ENCODE peak calls at places on chromosomes 7 and 10, in eight cellular contexts. One of them, this sample, is unnamed.

GRCh38 chr7:103048833-103049232 is 25.8 kb downstream of the FBXL13 start:
- DNase-seq in endothelial cell: no peak
- DNase-seq in fibroblast of lung: peak; percentile 34
- DNase-seq in GM23338: peak; percentile 79
- DNase-seq in NB4: peak; percentile 42
- DNase-seq in stimulated activated naive CD4-positive, alpha-beta T cell: no peak
- DNase-seq in Calu3: no peak
- DNase-seq in hypothalamus: no peak
- DNase-seq in this sample: no peak

GRCh38 chr10:66321746-66322145 is 604.1 kb upstream of the LRRTM3 start:
- DNase-seq in NB4: no peak
- DNase-seq in endothelial cell: no peak
- DNase-seq in fibroblast of lung: no peak
- DNase-seq in stimulated activated naive CD4-positive, alpha-beta T cell: no peak
- DNase-seq in hypothalamus: no peak
- DNase-seq in Calu3: no peak
- DNase-seq in GM23338: no peak
- DNase-seq in this sample: no peak

GRCh38 chr10:74008212-74008731 is 10.4 kb downstream of the VCL start:
- DNase-seq in Calu3: no peak
- DNase-seq in GM23338: no peak
- DNase-seq in NB4: no peak
- DNase-seq in hypothalamus: no peak
- DNase-seq in stimulated activated naive CD4-positive, alpha-beta T cell: no peak
- DNase-seq in endothelial cell: no peak
- DNase-seq in fibroblast of lung: peak; percentile 90
- DNase-seq in this sample: no peak

GRCh38 chr10:102775973-102776669 is 32.4 kb downstream of the WBP1L start:
- DNase-seq in endothelial cell: peak; percentile 41
- DNase-seq in hypothalamus: peak; percentile 19
- DNase-seq in NB4: no peak
- DNase-seq in Calu3: no peak
- DNase-seq in GM23338: peak; percentile 47
- DNase-seq in fibroblast of lung: peak; percentile 94
- DNase-seq in stimulated activated naive CD4-positive, alpha-beta T cell: peak; percentile 29
- DNase-seq in this sample: peak; percentile 89

GRCh38 chr7:22885824-22886255 is 63.2 kb upstream of the TOMM7 start:
- DNase-seq in fibroblast of lung: no peak
- DNase-seq in NB4: peak; percentile 93
- DNase-seq in Calu3: no peak
- DNase-seq in GM23338: no peak
- DNase-seq in stimulated activated naive CD4-positive, alpha-beta T cell: no peak
- DNase-seq in hypothalamus: no peak
- DNase-seq in endothelial cell: no peak
- DNase-seq in this sample: no peak

GRCh38 chr10:4234661-4235060 is 449.7 kb upstream of the KLF6 start:
- DNase-seq in Calu3: no peak
- DNase-seq in NB4: peak; percentile 94
- DNase-seq in stimulated activated naive CD4-positive, alpha-beta T cell: no peak
- DNase-seq in fibroblast of lung: no peak
- DNase-seq in hypothalamus: no peak
- DNase-seq in GM23338: no peak
- DNase-seq in endothelial cell: no peak
- DNase-seq in this sample: no peak

GRCh38 chr10:29160110-29160669 is 128.7 kb upstream of the LYZL1 start:
- DNase-seq in NB4: peak; percentile 25
- DNase-seq in stimulated activated naive CD4-positive, alpha-beta T cell: no peak
- DNase-seq in GM23338: peak; percentile 44
- DNase-seq in endothelial cell: no peak
- DNase-seq in hypothalamus: no peak
- DNase-seq in fibroblast of lung: peak; percentile 96
- DNase-seq in Calu3: peak; percentile 69
- DNase-seq in this sample: no peak

GRCh38 chr10:85919358-85920022 is 447.1 kb downstream of the GRID1 start:
- DNase-seq in Calu3: no peak
- DNase-seq in GM23338: no peak
- DNase-seq in hypothalamus: no peak
- DNase-seq in endothelial cell: no peak
- DNase-seq in NB4: no peak
- DNase-seq in fibroblast of lung: peak; percentile 7
- DNase-seq in stimulated activated naive CD4-positive, alpha-beta T cell: no peak
- DNase-seq in this sample: no peak

GRCh38 chr10:11331178-11331577 is 280.3 kb downstream of the USP6NL start:
- DNase-seq in stimulated activated naive CD4-positive, alpha-beta T cell: no peak
- DNase-seq in GM23338: no peak
- DNase-seq in hypothalamus: no peak
- DNase-seq in endothelial cell: no peak
- DNase-seq in Calu3: no peak
- DNase-seq in NB4: no peak
- DNase-seq in fibroblast of lung: no peak
- DNase-seq in this sample: no peak

GRCh38 chr7:908159-908918 is 32.0 kb downstream of the GET4 start:
- DNase-seq in NB4: no peak
- DNase-seq in fibroblast of lung: no peak
- DNase-seq in endothelial cell: no peak
- DNase-seq in GM23338: no peak
- DNase-seq in hypothalamus: no peak
- DNase-seq in Calu3: no peak
- DNase-seq in stimulated activated naive CD4-positive, alpha-beta T cell: no peak
- DNase-seq in this sample: no peak

GRCh38 chr7:28473567-28474266 is 61.4 kb downstream of the CREB5 start:
- DNase-seq in fibroblast of lung: no peak
- DNase-seq in GM23338: no peak
- DNase-seq in endothelial cell: no peak
- DNase-seq in Calu3: no peak
- DNase-seq in NB4: no peak
- DNase-seq in stimulated activated naive CD4-positive, alpha-beta T cell: no peak
- DNase-seq in hypothalamus: no peak
- DNase-seq in this sample: peak; percentile 75

GRCh38 chr7:34823650-34824258 is 165.7 kb downstream of the NPSR1 start:
- DNase-seq in GM23338: peak; percentile 72
- DNase-seq in stimulated activated naive CD4-positive, alpha-beta T cell: peak; percentile 10
- DNase-seq in hypothalamus: no peak
- DNase-seq in NB4: peak; percentile 55
- DNase-seq in Calu3: peak; percentile 88
- DNase-seq in endothelial cell: peak; percentile 70
- DNase-seq in fibroblast of lung: peak; percentile 42
- DNase-seq in this sample: no peak